ENCODE peak calls at places on chromosomes 1 and 21, in five cellular contexts. I is HFF-Myc, G is HL-60, T is AG09309, C is BJ. H is an unnamed sample.

GRCh38 chr1:36520771-36521420 is 38.2 kb upstream of the CSF3R start:
- DNase-seq in I (no peak), G (no peak), T (no peak), C (no peak), H (no peak)

GRCh38 chr1:66360285-66360724 is 173.6 kb upstream of the SGIP1 start:
- DNase-seq in I (no peak), G (no peak), T (no peak), C (no peak), H (no peak)

GRCh38 chr1:175862418-175862817 is 119.0 kb upstream of the TNR start:
- DNase-seq in I (no peak), G (no peak), T (no peak), C (no peak), H (no peak)

GRCh38 chr1:200971428-200971903 is 52.0 kb downstream of the KIF21B start:
- DNase-seq in I (no peak), G (no peak), T (no peak), C (no peak), H (no peak)

GRCh38 chr1:64242895-64243756 is 39.7 kb downstream of the UBE2U start:
- DNase-seq in I (peak), G (peak), T (peak), C (no peak), H (no peak)

GRCh38 chr1:38117444-38117887 is 70.9 kb upstream of the POU3F1 start:
- DNase-seq in I (no peak), G (no peak), T (no peak), C (no peak), H (no peak)

GRCh38 chr1:27520651-27521050 is 30.7 kb upstream of the WASF2 start:
- DNase-seq in I (no peak), G (no peak), T (no peak), C (no peak), H (no peak)

GRCh38 chr1:186102559-186103148 is 272.4 kb downstream of the TPR start:
- DNase-seq in I (peak), G (no peak), T (no peak), C (peak), H (no peak)

GRCh38 chr1:9842073-9842711 is 18.4 kb upstream of the CLSTN1 start:
- DNase-seq in I (no peak), G (no peak), T (no peak), C (no peak), H (no peak)

GRCh38 chr1:42177551-42177981 is 13.0 kb upstream of the GUCA2A start:
- DNase-seq in I (peak), G (no peak), T (peak), C (peak), H (no peak)

GRCh38 chr1:10431065-10431730 is 965 bp downstream of the CENPS start:
- DNase-seq in I (no peak), G (peak), T (peak), C (no peak), H (no peak)

GRCh38 chr1:201893431-201893830 is 4.7 kb downstream of the SHISA4 start:
- DNase-seq in I (no peak), G (no peak), T (no peak), C (no peak), H (no peak)

GRCh38 chr1:33624991-33625870 is 152.8 kb downstream of the ZSCAN20 start:
- DNase-seq in I (no peak), G (no peak), T (no peak), C (no peak), H (no peak)

GRCh38 chr1:21590116-21590905 is 78.8 kb downstream of the RAP1GAP start:
- DNase-seq in I (no peak), G (peak), T (no peak), C (no peak), H (no peak)

GRCh38 chr1:155309423-155310021 is 856 bp downstream of the FDPS start:
- DNase-seq in I (no peak), G (peak), T (no peak), C (no peak), H (no peak)

GRCh38 chr1:205775717-205776056 is 405 bp upstream of the RAB29 start:
- DNase-seq in I (no peak), G (no peak), T (peak), C (no peak), H (no peak)

GRCh38 chr1:70717656-70718055 is 306.6 kb downstream of the CTH start:
- DNase-seq in I (no peak), G (no peak), T (no peak), C (no peak), H (no peak)

GRCh38 chr1:12138196-12139183 is 28.3 kb upstream of the TNFRSF1B start:
- DNase-seq in I (peak), G (no peak), T (no peak), C (no peak), H (no peak)

GRCh38 chr1:34771573-34771972 is 9.4 kb upstream of the GJB3 start:
- DNase-seq in I (no peak), G (no peak), T (no peak), C (no peak), H (no peak)

GRCh38 chr21:37245151-37245550 is 22.0 kb downstream of the VPS26C start:
- DNase-seq in I (no peak), G (no peak), T (no peak), C (no peak), H (no peak)

GRCh38 chr1:89953929-89954328 is 41.0 kb upstream of the ZNF326 start:
- DNase-seq in I (no peak), G (no peak), T (no peak), C (no peak), H (no peak)

GRCh38 chr1:19438552-19439196 is 46.7 kb downstream of the CAPZB start:
- DNase-seq in I (no peak), G (no peak), T (no peak), C (no peak), H (no peak)

GRCh38 chr1:163875214-163875926 is 553.6 kb downstream of the NUF2 start:
- DNase-seq in I (peak), G (no peak), T (peak), C (peak), H (no peak)

GRCh38 chr1:227949954-227950734 is 2.4 kb upstream of the WNT9A start:
- DNase-seq in I (no peak), G (no peak), T (no peak), C (no peak), H (no peak)

GRCh38 chr1:202210370-202210769 is 16.8 kb downstream of the LGR6 start:
- DNase-seq in I (no peak), G (no peak), T (no peak), C (no peak), H (no peak)

GRCh38 chr1:20350421-20350820 is 59.7 kb downstream of the VWA5B1 start:
- DNase-seq in I (no peak), G (no peak), T (no peak), C (no peak), H (no peak)

DNA sequence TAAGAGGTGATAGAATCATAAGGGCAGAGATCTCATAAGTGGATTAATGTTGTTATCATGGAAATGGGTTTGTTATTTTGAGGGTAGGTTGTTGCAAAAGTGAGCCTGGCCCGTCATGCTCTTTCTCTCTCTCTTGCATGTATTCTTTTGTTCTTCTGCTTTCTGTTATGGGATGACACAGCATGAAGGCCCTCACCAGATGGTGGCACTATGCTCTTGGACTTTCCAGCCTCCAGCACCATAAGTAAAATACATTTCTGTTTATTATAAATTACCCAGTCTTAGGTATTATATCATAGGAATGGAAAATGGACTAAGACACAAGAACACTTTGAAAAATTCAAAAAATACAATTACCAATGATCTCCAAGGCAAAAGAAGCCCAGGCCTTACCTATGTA is 676.1 kb downstream of the PTPRU start:
- DNase-seq in I (no peak), G (no peak), T (no peak), C (no peak), H (no peak)
- TF ChIP-seq CTCF in I (peak), G (peak), T (peak), C (peak), H (peak)

GRCh38 chr1:16074217-16074616 is 766 bp upstream of the FAM131C start:
- DNase-seq in I (no peak), G (no peak), T (no peak), C (no peak), H (no peak)
- H3K4me3 ChIP-seq in I (no peak), G (no peak), T (no peak), C (no peak), H (no peak)

GRCh38 chr1:25701030-25701785 is 84.6 kb downstream of the MAN1C1 start:
- DNase-seq in I (no peak), G (no peak), T (no peak), C (no peak), H (no peak)
- TF ChIP-seq CTCF in I (no peak), G (no peak), T (no peak), C (no peak), H (no peak)

GRCh38 chr1:109895720-109896504 is 14.7 kb upstream of the CSF1 start:
- DNase-seq in I (no peak), G (no peak), T (no peak), C (no peak), H (no peak)
- H3K4me3 ChIP-seq in I (no peak), G (no peak), T (no peak), C (no peak), H (no peak)

GRCh38 chr1:31507676-31508530 is 68.4 kb upstream of the TINAGL1 start:
- DNase-seq in I (no peak), G (no peak), T (no peak), C (no peak), H (no peak)
- TF ChIP-seq CTCF in I (no peak), G (no peak), T (no peak), C (no peak), H (no peak)

GRCh38 chr1:162021124-162021523 is 2.5 kb downstream of the OLFML2B start:
- DNase-seq in I (no peak), G (no peak), T (no peak), C (no peak), H (no peak)
- H3K4me3 ChIP-seq in I (no peak), G (no peak), T (no peak), C (no peak), H (no peak)

GRCh38 chr1:222106369-222106768 is 364.5 kb upstream of the DUSP10 start:
- DNase-seq in I (no peak), G (no peak), T (no peak), C (no peak), H (no peak)

GRCh38 chr1:222105861-222106260 is 364.0 kb upstream of the DUSP10 start:
- DNase-seq in I (no peak), G (no peak), T (no peak), C (no peak), H (no peak)

GRCh38 chr1:222104661-222105392 is 362.9 kb upstream of the DUSP10 start:
- DNase-seq in I (no peak), G (no peak), T (no peak), C (no peak), H (no peak)

GRCh38 chr1:222104097-222104496 is 362.2 kb upstream of the DUSP10 start:
- DNase-seq in I (no peak), G (no peak), T (no peak), C (no peak), H (no peak)

DNA sequence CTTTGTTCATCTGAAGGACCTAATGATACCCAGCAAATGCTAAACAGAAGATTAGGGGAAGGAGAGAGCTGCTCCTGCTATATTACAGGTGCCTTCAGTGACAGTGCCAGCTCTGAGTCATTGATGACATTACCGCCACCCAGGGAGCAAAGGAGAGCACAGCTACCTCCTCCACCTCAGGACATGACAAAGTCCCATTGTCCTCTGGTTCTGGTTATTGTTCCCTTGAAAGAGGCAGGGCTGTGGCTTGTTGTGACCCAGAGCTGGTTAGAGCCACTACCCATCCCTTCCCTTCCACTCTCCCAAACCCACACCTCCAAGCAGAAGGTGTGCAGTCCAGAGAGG is 363.5 kb upstream of the DUSP10 start:
- DNase-seq in I (no peak), G (no peak), T (no peak), C (no peak), H (no peak)
- TF ChIP-seq CTCF in I (no peak), G (no peak), T (no peak), C (no peak), H (peak)

GRCh38 chr1:207828046-207828445 is 76.2 kb downstream of the CD46 start:
- DNase-seq in I (no peak), G (no peak), T (no peak), C (no peak), H (no peak)

GRCh38 chr1:207825719-207826556 is 74.1 kb downstream of the CD46 start:
- DNase-seq in I (no peak), G (peak), T (no peak), C (no peak), H (peak)

GRCh38 chr1:207825296-207825695 is 73.4 kb downstream of the CD46 start:
- DNase-seq in I (no peak), G (no peak), T (no peak), C (no peak), H (no peak)

GRCh38 chr1:207827488-207827830 is 75.6 kb downstream of the CD46 start:
- DNase-seq in I (no peak), G (no peak), T (no peak), C (no peak), H (no peak)

DNA sequence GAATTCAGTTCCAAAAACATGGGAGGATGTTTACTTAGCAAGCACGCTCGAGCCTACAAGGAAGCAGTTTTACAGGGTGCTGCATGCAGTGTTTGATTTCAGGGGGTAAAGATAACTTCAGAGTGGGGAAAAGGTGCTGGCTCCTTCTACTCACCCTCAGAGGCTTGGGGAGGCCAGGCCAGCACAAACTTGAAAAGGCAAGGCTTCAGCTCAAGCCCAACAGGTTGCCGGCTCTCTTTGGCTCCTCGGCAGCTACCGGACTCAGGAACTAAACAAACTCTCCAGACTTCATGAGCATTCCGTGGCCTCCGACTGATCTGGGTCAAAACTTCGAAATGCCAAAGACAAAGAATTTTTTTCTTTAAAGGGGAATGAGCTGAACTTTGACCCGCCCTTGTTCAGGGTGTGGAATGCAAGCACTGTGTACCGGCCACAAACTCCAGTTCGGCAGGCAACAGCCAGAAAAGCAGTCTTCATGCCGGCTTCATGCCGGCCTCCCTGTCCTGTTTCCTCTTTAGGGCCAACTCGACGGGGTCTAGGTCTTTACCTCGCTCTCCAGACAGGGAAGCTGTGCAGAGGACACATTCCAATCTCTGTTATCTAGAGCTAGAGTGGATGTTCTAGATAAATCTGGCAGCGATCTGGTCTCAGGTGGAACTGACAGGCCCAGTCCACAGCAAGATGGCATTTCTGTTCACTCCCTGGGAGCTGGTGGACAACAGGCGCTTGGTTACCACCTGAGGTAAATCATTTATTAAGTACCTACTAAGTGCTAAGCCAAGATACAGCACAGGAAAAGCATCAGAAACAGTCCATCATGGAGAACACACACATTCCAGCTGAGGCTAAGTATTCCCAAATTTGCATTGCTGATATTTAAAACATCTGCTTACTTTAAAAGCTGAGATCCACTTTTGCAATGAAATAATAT is 75.0 kb downstream of the CD46 start:
- DNase-seq in I (no peak), G (no peak), T (no peak), C (no peak), H (no peak)
- H3K4me3 ChIP-seq in I (peak), G (peak), T (no peak), C (peak), H (peak)

GRCh38 chr1:235087906-235088305 is 40.7 kb downstream of the TOMM20 start:
- DNase-seq in I (no peak), G (no peak), T (no peak), C (no peak), H (no peak)

GRCh38 chr1:235093013-235093618 is 35.5 kb downstream of the TOMM20 start:
- DNase-seq in I (no peak), G (peak), T (no peak), C (no peak), H (no peak)

GRCh38 chr1:235088907-235089306 is 39.7 kb downstream of the TOMM20 start:
- DNase-seq in I (no peak), G (no peak), T (no peak), C (no peak), H (no peak)

GRCh38 chr1:235088440-235088839 is 40.2 kb downstream of the TOMM20 start:
- DNase-seq in I (no peak), G (no peak), T (no peak), C (no peak), H (no peak)

GRCh38 chr1:235090406-235091069 is 38.1 kb downstream of the TOMM20 start:
- DNase-seq in I (no peak), G (no peak), T (no peak), C (no peak), H (no peak)
- TF ChIP-seq CTCF in I (no peak), G (no peak), T (no peak), C (no peak), H (no peak)